ENCODE peak calls at places on chromosomes 3 and 15, in six cellular contexts. J, F, M, L, V and Y are unnamed samples.

GRCh38 chr3:29156071-29156715 is 124.7 kb upstream of the RBMS3 start:
- DNase-seq in V (peak; percentile 36), L (peak; percentile 11), F (no peak), J (no peak), M (no peak), Y (no peak)

GRCh38 chr15:45573961-45574629 is 13.1 kb upstream of the BLOC1S6 start:
- DNase-seq in M (no peak), L (no peak), J (no peak), V (peak; percentile 8), F (peak; percentile 6), Y (no peak)

GRCh38 chr3:123339302-123339701 is 109.6 kb downstream of the ADCY5 start:
- DNase-seq in F (no peak), M (no peak), L (no peak), J (no peak), V (no peak), Y (peak; percentile 62)

GRCh38 chr3:172606021-172606420 is 82.8 kb upstream of the TNFSF10 start:
- DNase-seq in F (peak; percentile 69), L (peak; percentile 38), V (peak; percentile 47), J (peak; percentile 93), M (no peak), Y (no peak)

GRCh38 chr3:152307829-152308474 is 39.2 kb downstream of the MBNL1 start:
- DNase-seq in J (no peak), M (no peak), F (no peak), V (no peak), L (no peak), Y (no peak)

GRCh38 chr3:184786271-184787010 is 25.5 kb upstream of the VPS8 start:
- DNase-seq in L (peak; percentile 68), F (peak; percentile 92), J (peak; percentile 67), V (peak; percentile 88), M (no peak), Y (peak; percentile 80)

GRCh38 chr3:57007513-57008415 is 52.7 kb upstream of the SPATA12 start:
- DNase-seq in F (peak; percentile 92), J (peak; percentile 88), V (peak; percentile 94), M (no peak), L (peak; percentile 72), Y (peak; percentile 90)

GRCh38 chr3:33645060-33645841 is 72.8 kb downstream of the CLASP2 start:
- DNase-seq in J (peak; percentile 49), V (peak; percentile 28), M (no peak), L (peak; percentile 55), F (peak; percentile 54), Y (no peak)

GRCh38 chr15:26773485-26773877 is 615 bp upstream of the GABRB3 start:
- DNase-seq in L (no peak), J (no peak), V (no peak), M (no peak), F (no peak), Y (no peak)

GRCh38 chr3:126256256-126256655 is 75.9 kb upstream of the ALDH1L1 start:
- DNase-seq in J (no peak), V (no peak), F (no peak), M (no peak), L (no peak), Y (no peak)

GRCh38 chr3:169147246-169148008 is 516.1 kb downstream of the MECOM start:
- DNase-seq in J (peak; percentile 75), V (peak; percentile 85), M (no peak), F (peak; percentile 86), L (peak; percentile 72), Y (no peak)

GRCh38 chr3:102745881-102746280 is 311.1 kb downstream of the ZPLD1 start:
- DNase-seq in L (no peak), V (no peak), F (no peak), J (peak; percentile 2), M (no peak), Y (no peak)

GRCh38 chr3:119530418-119530817 is 29.0 kb downstream of the CD80 start:
- DNase-seq in L (no peak), M (no peak), F (no peak), J (no peak), V (no peak), Y (no peak)

GRCh38 chr15:74396146-74396438 is 28.6 kb upstream of the CYP11A1 start:
- DNase-seq in M (no peak), J (no peak), L (no peak), F (no peak), V (no peak), Y (no peak)

GRCh38 chr3:48399387-48400172 is 27.6 kb downstream of the FBXW12 start:
- DNase-seq in V (no peak), M (peak; percentile 34), F (no peak), L (no peak), J (no peak), Y (no peak)

GRCh38 chr15:36495464-36495863 is 84.0 kb upstream of the CDIN1 start:
- DNase-seq in M (no peak), J (peak; percentile 22), L (no peak), V (no peak), F (no peak), Y (no peak)

GRCh38 chr15:84034831-84035753 is 200.5 kb upstream of the GOLGA6L4 start:
- DNase-seq in M (no peak), J (peak; percentile 22), V (peak; percentile 66), L (peak; percentile 46), F (peak; percentile 69), Y (no peak)

GRCh38 chr3:12990781-12991480 is 82.3 kb downstream of the IQSEC1 start:
- DNase-seq in V (peak; percentile 40), J (peak; percentile 88), F (peak; percentile 33), M (no peak), L (peak; percentile 28), Y (no peak)

GRCh38 chr3:101936419-101937331 is 87.4 kb downstream of the NFKBIZ start:
- DNase-seq in M (no peak), V (peak; percentile 83), L (peak; percentile 94), J (peak; percentile 91), F (peak; percentile 89), Y (no peak)

GRCh38 chr15:42593143-42593542 is 17.7 kb downstream of the STARD9 start:
- DNase-seq in F (no peak), M (no peak), V (no peak), J (no peak), L (no peak), Y (no peak)

GRCh38 chr15:31079519-31079918 is 22.0 kb downstream of the TRPM1 start:
- DNase-seq in V (no peak), J (peak; percentile 64), F (no peak), L (peak; percentile 79), M (no peak), Y (no peak)

GRCh38 chr3:164478323-164478722 is 600.0 kb downstream of the SI start:
- DNase-seq in J (no peak), F (no peak), M (no peak), L (no peak), V (no peak), Y (no peak)

GRCh38 chr15:44033894-44034293 is 161.2 kb downstream of the FRMD5 start:
- DNase-seq in L (peak; percentile 73), V (peak; percentile 69), F (peak; percentile 40), J (peak; percentile 66), M (no peak), Y (no peak)

GRCh38 chr15:44028349-44028748 is 166.7 kb downstream of the FRMD5 start:
- DNase-seq in J (peak; percentile 56), F (no peak), V (no peak), M (no peak), L (peak; percentile 23), Y (no peak)

GRCh38 chr15:44029003-44029402 is 166.1 kb downstream of the FRMD5 start:
- DNase-seq in M (no peak), F (peak; percentile 11), J (no peak), L (no peak), V (peak; percentile 21), Y (no peak)

GRCh38 chr15:44034334-44034733 is 160.7 kb downstream of the FRMD5 start:
- DNase-seq in M (no peak), J (no peak), F (peak; percentile 18), L (no peak), V (peak; percentile 48), Y (no peak)

DNA sequence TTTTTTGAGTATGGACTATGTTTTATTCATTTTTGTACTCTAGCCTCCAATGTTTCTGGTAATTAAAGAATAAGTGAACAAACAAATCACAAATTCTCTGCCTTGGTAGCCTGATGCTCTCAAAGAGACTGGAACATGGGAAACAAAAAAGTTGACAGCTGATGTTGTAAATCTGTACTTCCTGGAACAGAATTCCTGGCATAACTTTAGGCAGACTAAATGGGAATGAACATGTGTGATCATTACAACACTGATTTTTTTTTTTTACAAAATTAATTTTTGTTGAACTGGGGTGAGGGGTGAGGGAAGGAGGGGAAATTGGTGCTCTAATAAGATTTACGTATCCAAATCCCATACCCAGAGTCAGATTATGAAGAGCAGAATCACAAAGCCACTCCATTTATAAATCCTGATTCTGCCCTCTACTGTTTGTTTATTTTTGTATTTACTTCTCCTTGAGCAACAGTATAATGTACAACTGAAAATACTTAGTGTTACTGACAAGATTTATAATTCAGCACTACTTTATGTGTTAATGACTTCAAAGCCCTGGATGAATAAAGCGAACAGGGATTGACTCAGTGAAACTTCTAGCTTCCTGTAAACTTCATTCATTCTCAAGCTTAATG is 165.0 kb downstream of the FRMD5 start:
- DNase-seq in L (peak; percentile 19), J (peak; percentile 55), V (peak; percentile 80), F (peak; percentile 72), M (no peak), Y (no peak)
- TF ChIP-seq CTCF in L (no peak), J (no peak), V (no peak), F (no peak), M (no peak), Y (no peak)

DNA sequence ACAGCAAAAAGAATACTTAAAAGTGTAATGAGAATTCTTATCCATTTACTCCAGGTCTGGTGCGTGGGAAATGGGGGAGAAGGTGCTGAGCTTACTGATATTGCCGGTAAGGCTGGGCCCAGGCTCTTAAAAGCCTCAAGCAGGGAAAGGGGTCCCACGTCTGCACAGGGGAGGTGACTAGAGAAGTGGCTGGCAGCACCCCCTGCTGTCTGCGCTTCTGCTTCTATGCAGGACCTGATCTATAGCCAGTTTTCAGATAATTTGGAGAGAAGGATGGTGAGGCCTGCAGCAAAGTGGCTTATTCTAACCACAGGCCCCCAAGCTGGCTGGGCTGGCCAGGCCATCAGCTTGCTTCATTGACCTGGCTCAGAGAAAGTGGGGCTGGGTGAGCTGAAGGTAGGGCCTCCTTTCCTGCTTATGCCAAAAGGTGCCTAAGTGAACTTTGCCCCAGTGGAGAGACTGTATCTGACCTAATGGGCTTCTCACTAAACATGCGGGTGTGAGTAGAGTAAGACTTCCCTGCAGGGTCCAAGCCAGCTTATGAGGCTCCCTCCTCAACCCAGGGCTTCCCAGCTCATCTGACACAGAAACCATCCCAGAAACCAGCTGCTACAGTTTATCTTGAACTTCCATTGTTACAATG is 30.9 kb upstream of the ATP1B3 start:
- DNase-seq in J (no peak), F (no peak), M (peak; percentile 63), L (no peak), V (no peak), Y (no peak)
- TF ChIP-seq CTCF in J (no peak), F (no peak), M (no peak), L (no peak), V (no peak), Y (no peak)

GRCh38 chr3:16927485-16927884 is 42.7 kb downstream of the PLCL2 start:
- DNase-seq in M (no peak), V (no peak), F (no peak), L (no peak), J (no peak), Y (no peak)
- TF ChIP-seq CTCF in M (peak; percentile 20), V (no peak), F (no peak), L (no peak), J (no peak), Y (no peak)

DNA sequence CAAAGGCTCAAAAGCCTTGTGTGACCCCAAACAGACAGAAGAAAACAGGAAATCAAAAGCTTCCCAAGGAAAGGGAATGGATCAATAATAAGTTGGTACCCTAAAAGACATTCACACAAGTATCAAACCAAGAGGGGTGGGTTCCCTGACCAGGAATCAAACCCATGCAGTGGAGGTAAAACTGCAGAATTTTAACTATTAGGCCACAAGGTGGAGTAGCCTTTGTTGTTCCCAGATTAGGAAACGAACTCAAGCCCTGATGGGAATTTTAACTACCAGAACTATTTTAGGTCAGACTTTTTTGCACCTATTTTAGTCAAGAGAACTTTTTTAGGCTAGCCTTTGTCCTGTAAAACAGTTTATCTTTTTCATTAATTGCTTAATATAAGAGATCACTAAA is 31.4 kb downstream of the SETMAR start:
- DNase-seq in L (no peak), V (no peak), M (no peak), J (no peak), F (no peak), Y (no peak)
- TF ChIP-seq CTCF in L (peak; percentile 21), V (peak; percentile 5), M (no peak), J (no peak), F (no peak), Y (no peak)